ENCODE peak calls at places on chromosome 1, in nine cellular contexts. O is NCI-H774; N is stimulated activated CD8-positive, alpha-beta memory T cell treated with anti-CD3 and anti-CD28 coated beads, Interleukin-7, amount 100 ng/mL, for 1 hour; D is NK-92 treated with Interleukin-12 subunit alpha and Interleukin-12 subunit beta, amount 100 ng/mL, for 24 hours; L is NCI-H2029; Q is fibroblast of pulmonary artery; F is left kidney; Z is COR-L47; P is Panc1. E is an unnamed sample.

GRCh38 chr1:157819886-157820285 is at the start of gene FCRL1:
- DNase-seq in F (no peak), Z (no peak), D (no peak), P (no peak), O (no peak), Q (no peak), N (no peak), L (no peak), E (no peak)

GRCh38 chr1:110356379-110356778 is 17.2 kb downstream of the RBM15 start:
- DNase-seq in O (peak), Z (no peak), L (peak), D (no peak), F (no peak), N (no peak), Q (no peak), P (no peak), E (no peak)

GRCh38 chr1:19038096-19038495 is 81.6 kb upstream of the IFFO2 start:
- DNase-seq in F (no peak), O (no peak), L (no peak), N (no peak), Z (no peak), Q (no peak), P (no peak), D (no peak), E (no peak)

GRCh38 chr1:154320882-154321608 is at the start of gene AQP10:
- DNase-seq in Z (no peak), D (no peak), L (no peak), F (peak), Q (peak), P (no peak), N (no peak), O (no peak), E (no peak)

GRCh38 chr1:28354121-28354520 is 15.4 kb upstream of the PHACTR4 start:
- DNase-seq in D (no peak), P (no peak), N (no peak), Q (peak), Z (no peak), F (no peak), O (no peak), L (no peak), E (no peak)

GRCh38 chr1:10980094-10980577 is 32.3 kb upstream of the TARDBP start:
- DNase-seq in F (peak), Z (no peak), P (no peak), D (no peak), N (no peak), Q (peak), O (no peak), L (peak), E (no peak)

GRCh38 chr1:197776348-197777082 is 1.2 kb upstream of the DENND1B start:
- DNase-seq in O (no peak), P (peak), Z (no peak), Q (peak), N (no peak), L (no peak), D (no peak), F (no peak), E (peak)

GRCh38 chr1:21337931-21338567 is 47.8 kb upstream of the ECE1 start:
- DNase-seq in L (peak), Q (peak), Z (no peak), F (peak), D (no peak), O (no peak), P (no peak), N (no peak), E (no peak)

GRCh38 chr1:240084337-240084736 is 7.3 kb upstream of the FMN2 start:
- DNase-seq in N (no peak), L (no peak), P (no peak), O (no peak), F (no peak), Z (no peak), Q (no peak), D (no peak), E (no peak)

GRCh38 chr1:23475134-23475628 is 8.8 kb downstream of the ASAP3 start:
- DNase-seq in O (no peak), P (no peak), N (no peak), D (no peak), L (no peak), Z (no peak), Q (peak), F (no peak), E (no peak)

GRCh38 chr1:35558374-35559316 is 1.0 kb downstream of the NCDN start:
- DNase-seq in Q (peak), D (no peak), P (no peak), N (no peak), O (no peak), F (peak), Z (no peak), L (no peak), E (no peak)

GRCh38 chr1:61139324-61140055 is 57.1 kb downstream of the NFIA start:
- DNase-seq in O (no peak), F (no peak), Q (peak), L (no peak), P (no peak), Z (no peak), N (no peak), D (no peak), E (no peak)